ENCODE peak calls at places on chromosomes 5 and 9, in seven cellular contexts. R is tibial nerve; M is NCI-H446; K is LoVo; Q is stimulated activated effector memory CD8-positive, alpha-beta T cell treated with anti-CD3 and anti-CD28 coated beads, Interleukin-12 subunit alpha, Interleukin-12 subunit beta, amount 100 ng/mL, for 72 hours; E is iPS-NIHi11; T is ureter. P is an unnamed sample.

GRCh38 chr5:36392818-36393217 is 91.1 kb upstream of the RANBP3L start:
- DNase-seq in M (no peak), K (peak; percentile 34), R (no peak), T (no peak), Q (no peak), E (no peak), P (no peak)

GRCh38 chr5:76472338-76473336 is 69.6 kb downstream of the IQGAP2 start:
- DNase-seq in E (no peak), R (no peak), Q (no peak), M (no peak), K (peak; percentile 57), T (no peak), P (no peak)

GRCh38 chr9:134848504-134848903 is 32.1 kb upstream of the FCN2 start:
- DNase-seq in E (no peak), R (no peak), Q (no peak), T (no peak), M (no peak), K (no peak), P (no peak)

GRCh38 chr5:135034186-135034962 is at the start of gene PITX1:
- DNase-seq in K (peak; percentile 79), T (peak; percentile 83), E (peak; percentile 67), R (no peak), Q (no peak), M (no peak), P (no peak)

GRCh38 chr9:126501383-126502331 is 112.1 kb upstream of the LMX1B start:
- DNase-seq in T (no peak), K (no peak), M (no peak), E (no peak), R (no peak), Q (no peak), P (no peak)

GRCh38 chr9:5549671-5550650 is 39.6 kb downstream of the PDCD1LG2 start:
- DNase-seq in K (no peak), R (no peak), Q (no peak), M (no peak), T (no peak), E (no peak), P (no peak)

GRCh38 chr9:36327903-36328302 is 69.7 kb upstream of the GNE start:
- DNase-seq in M (no peak), K (no peak), E (no peak), Q (no peak), T (no peak), R (no peak), P (no peak)

GRCh38 chr9:77156646-77157371 is 20.5 kb upstream of the VPS13A start:
- DNase-seq in T (no peak), R (no peak), E (no peak), K (no peak), M (no peak), Q (no peak), P (no peak)

GRCh38 chr9:129174724-129175514 is 3.1 kb downstream of the IER5L start:
- DNase-seq in R (peak; percentile 69), E (peak; percentile 69), T (peak; percentile 93), K (peak; percentile 79), Q (no peak), M (peak; percentile 26), P (peak; percentile 50)

GRCh38 chr9:118961857-118962256 is 407.4 kb downstream of the BRINP1 start:
- DNase-seq in M (peak; percentile 11), Q (no peak), T (no peak), K (no peak), R (no peak), E (peak; percentile 45), P (no peak)

GRCh38 chr5:40404613-40405012 is 275.1 kb upstream of the PTGER4 start:
- DNase-seq in R (no peak), M (no peak), E (no peak), Q (no peak), T (no peak), K (no peak), P (no peak)

GRCh38 chr9:17589771-17590170 is 10.9 kb downstream of the SH3GL2 start:
- DNase-seq in E (no peak), M (no peak), T (no peak), R (no peak), Q (no peak), K (no peak), P (no peak)

GRCh38 chr9:68555416-68555815 is 14.7 kb upstream of the TMEM252 start:
- DNase-seq in T (no peak), Q (no peak), M (no peak), R (no peak), K (no peak), E (no peak), P (no peak)

GRCh38 chr9:79660615-79661014 is 88.8 kb downstream of the TLE4 start:
- DNase-seq in M (no peak), K (no peak), R (no peak), E (no peak), T (no peak), Q (no peak), P (no peak)

GRCh38 chr9:84140535-84141101 is 160.0 kb downstream of the RMI1 start:
- DNase-seq in R (no peak), M (no peak), T (no peak), E (peak; percentile 67), K (no peak), Q (no peak), P (no peak)

GRCh38 chr9:136683755-136684154 is 3.5 kb downstream of the AGPAT2 start:
- DNase-seq in K (no peak), R (no peak), M (no peak), Q (no peak), T (no peak), E (no peak), P (no peak)

GRCh38 chr5:151093476-151093889 is 12.6 kb upstream of the TNIP1 start:
- DNase-seq in M (no peak), Q (no peak), K (no peak), R (peak; percentile 78), T (no peak), E (no peak), P (peak; percentile 77)

GRCh38 chr5:36158144-36158543 is 6.2 kb downstream of the SKP2 start:
- DNase-seq in T (no peak), K (no peak), Q (no peak), M (no peak), E (no peak), R (no peak), P (no peak)

GRCh38 chr5:61309115-61309514 is 22.9 kb upstream of the ZSWIM6 start:
- DNase-seq in M (no peak), T (no peak), E (no peak), R (no peak), K (no peak), Q (no peak), P (no peak)

GRCh38 chr5:112604741-112605390 is 132.8 kb upstream of the APC start:
- DNase-seq in Q (no peak), K (peak; percentile 55), R (no peak), M (no peak), T (no peak), E (peak; percentile 46), P (no peak)

GRCh38 chr9:34496149-34496712 is 26.6 kb downstream of the ENHO start:
- DNase-seq in R (no peak), M (no peak), Q (no peak), E (no peak), T (no peak), K (no peak), P (no peak)